ENCODE peak calls at places on chromosomes 16 and 17, in six cellular contexts. W is fibroblast of the conjunctiva; Z is T-cell; M is HTR-8/SVneo; E is effector memory CD8-positive, alpha-beta T cell; B is activated naive CD4-positive, alpha-beta T cell treated with anti-CD3 and anti-CD28 coated beads for 36 hours. G is an unnamed sample.
A peak's percentile ranks its signal among the peaks of the same experiment; 100 is the strongest.

GRCh38 chr17:82019905-82020873 is 2.5 kb downstream of the CENPX start:
- DNase-seq in B (peak; percentile 76), M (peak; percentile 49), E (peak; percentile 58), W (no peak), Z (no peak), G (peak; percentile 68)

GRCh38 chr17:27566673-27567562 is 64.1 kb upstream of the LGALS9 start:
- DNase-seq in Z (no peak), M (no peak), B (no peak), E (no peak), W (no peak), G (no peak)

GRCh38 chr16:69767459-69768229 is 5.5 kb downstream of the WWP2 start:
- DNase-seq in W (no peak), B (peak; percentile 35), Z (no peak), E (no peak), M (no peak), G (no peak)

GRCh38 chr16:68423771-68424170 is 24.5 kb downstream of the SMPD3 start:
- DNase-seq in M (no peak), B (no peak), Z (no peak), W (no peak), E (no peak), G (no peak)

GRCh38 chr17:44967907-44968224 is 237 bp downstream of the C1QL1 start:
- DNase-seq in M (no peak), W (no peak), E (no peak), B (no peak), Z (no peak), G (no peak)

GRCh38 chr17:16371742-16372141 is 9.1 kb upstream of the UBB start:
- DNase-seq in E (no peak), W (peak; percentile 46), M (peak; percentile 67), B (no peak), Z (no peak), G (no peak)

GRCh38 chr17:10292057-10292931 is 80.5 kb downstream of the MYH13 start:
- DNase-seq in E (no peak), Z (no peak), W (no peak), M (no peak), B (no peak), G (no peak)

GRCh38 chr17:75241996-75242460 is 19.4 kb downstream of the GGA3 start:
- DNase-seq in Z (no peak), M (no peak), E (no peak), W (no peak), B (no peak), G (no peak)